ENCODE peak calls at places on chromosomes 1 and 21, in nine cellular contexts. U is EH, Q is HTR-8/SVneo, H is Calu3, X is heart right ventricle, W is NCI-H774, O is ovary, E is HuH-7.5, A is M059J. M is an unnamed sample.

GRCh38 chr1:156389311-156389710 is 20.3 kb downstream of the RHBG start:
- DNase-seq in U (no peak), Q (no peak), H (no peak), X (no peak), W (no peak), O (no peak), E (no peak), A (no peak), M (no peak)

GRCh38 chr21:34537838-34538237 is 25.8 kb upstream of the KCNE1 start:
- DNase-seq in U (peak), Q (no peak), H (no peak), X (no peak), W (no peak), O (no peak), E (no peak), A (peak), M (peak)

GRCh38 chr1:27357281-27358037 is 9.3 kb downstream of the MAP3K6 start:
- DNase-seq in U (peak), Q (peak), H (no peak), X (peak), W (no peak), O (peak), E (peak), A (no peak), M (peak)

GRCh38 chr1:180498594-180498993 is 3.8 kb downstream of the ACBD6 start:
- DNase-seq in U (peak), Q (no peak), H (no peak), X (no peak), W (no peak), O (no peak), E (no peak), A (no peak), M (no peak)

GRCh38 chr1:94599090-94599813 is 57.7 kb upstream of the F3 start:
- DNase-seq in U (no peak), Q (peak), H (peak), X (peak), W (no peak), O (peak), E (no peak), A (peak), M (no peak)

GRCh38 chr21:22575165-22575584 is 1577.0 kb downstream of the NCAM2 start:
- DNase-seq in U (no peak), Q (peak), H (no peak), X (no peak), W (peak), O (no peak), E (peak), A (peak), M (peak)

GRCh38 chr1:209428241-209428921 is 155.1 kb upstream of the CAMK1G start:
- DNase-seq in U (no peak), Q (no peak), H (no peak), X (no peak), W (no peak), O (no peak), E (no peak), A (no peak), M (no peak)

GRCh38 chr1:225514671-225515081 is 86.8 kb upstream of the LBR start:
- DNase-seq in U (no peak), Q (no peak), H (no peak), X (no peak), W (no peak), O (no peak), E (no peak), A (no peak), M (no peak)

GRCh38 chr21:30257773-30258172 is 25.0 kb downstream of the KRTAP24-1 start:
- DNase-seq in U (no peak), Q (peak), H (peak), X (no peak), W (peak), O (no peak), E (peak), A (peak), M (peak)

GRCh38 chr1:46549697-46550681 is 1.5 kb downstream of the KNCN start:
- DNase-seq in U (peak), Q (no peak), H (peak), X (no peak), W (peak), O (no peak), E (no peak), A (peak), M (no peak)

GRCh38 chr1:86245566-86246190 is 89.1 kb upstream of the COL24A1 start:
- DNase-seq in U (no peak), Q (no peak), H (no peak), X (no peak), W (no peak), O (no peak), E (no peak), A (no peak), M (no peak)

GRCh38 chr21:37764696-37765095 is 151.6 kb downstream of the KCNJ6 start:
- DNase-seq in U (no peak), Q (no peak), H (no peak), X (no peak), W (no peak), O (no peak), E (no peak), A (no peak), M (no peak)